ENCODE peak calls at places on chromosomes 16 and 17, in six cellular contexts. P, S, A, Z, W and Q are unnamed samples. For H3K27me3, the result is how much of the 10 kb centered on the place peaks cover.

GRCh38 chr17:58513391-58513912 is 986 bp downstream of the MTMR4 start:
- DNase-seq in P (peak), S (no peak), A (no peak), Z (no peak), W (no peak), Q (no peak)

GRCh38 chr17:47649972-47650524 is 329 bp downstream of the KPNB1 start:
- DNase-seq in P (no peak), S (no peak), A (no peak), Z (no peak), W (no peak), Q (no peak)

GRCh38 chr16:28189237-28189636 is 22.5 kb downstream of the XPO6 start:
- DNase-seq in P (no peak), S (peak), A (no peak), Z (no peak), W (no peak), Q (no peak)

GRCh38 chr17:47713980-47714689 is 18.9 kb upstream of the TBX21 start:
- DNase-seq in P (no peak), S (no peak), A (no peak), Z (no peak), W (no peak), Q (no peak)

GRCh38 chr16:56195151-56195550 is 3.9 kb downstream of the GNAO1 start:
- DNase-seq in P (no peak), S (no peak), A (no peak), Z (no peak), W (no peak), Q (no peak)

GRCh38 chr17:45222273-45222993 is 748 bp downstream of the FMNL1 start:
- DNase-seq in P (no peak), S (peak), A (peak), Z (no peak), W (no peak), Q (no peak)

GRCh38 chr16:77785365-77785764 is 3.0 kb upstream of the VAT1L start:
- DNase-seq in P (no peak), S (no peak), A (no peak), Z (no peak), W (no peak), Q (no peak)

GRCh38 chr16:1712791-1713261 is 6.8 kb downstream of the MAPK8IP3 start:
- DNase-seq in P (peak), S (no peak), A (no peak), Z (no peak), W (no peak), Q (no peak)

GRCh38 chr16:27414803-27415431 is 12.9 kb downstream of the IL21R start:
- DNase-seq in P (no peak), S (no peak), A (no peak), Z (no peak), W (no peak), Q (no peak)

GRCh38 chr17:77145635-77146632 is 5.2 kb downstream of the SEC14L1 start:
- DNase-seq in P (peak), S (peak), A (no peak), Z (peak), W (no peak), Q (peak)

GRCh38 chr17:9424071-9424640 is 151.5 kb downstream of the STX8 start:
- DNase-seq in P (no peak), S (no peak), A (no peak), Z (no peak), W (no peak), Q (no peak)

GRCh38 chr16:1089822-1090619 is 6.0 kb downstream of the C1QTNF8 start:
- DNase-seq in P (peak), S (peak), A (no peak), Z (peak), W (no peak), Q (peak)

GRCh38 chr17:8623591-8623990 is 6.9 kb downstream of the MYH10 start:
- DNase-seq in P (no peak), S (no peak), A (no peak), Z (no peak), W (no peak), Q (no peak)

GRCh38 chr17:8468109-8468508 is 32.4 kb downstream of the NDEL1 start:
- DNase-seq in P (no peak), S (no peak), A (no peak), Z (no peak), W (no peak), Q (no peak)

GRCh38 chr17:80779961-80780380 is 211.7 kb upstream of the CHMP6 start:
- DNase-seq in P (peak), S (no peak), A (peak), Z (peak), W (no peak), Q (peak)

GRCh38 chr16:23082161-23082788 is 67.0 kb downstream of the USP31 start:
- DNase-seq in P (no peak), S (no peak), A (no peak), Z (no peak), W (no peak), Q (no peak)

GRCh38 chr16:77171750-77172635 is 19.0 kb upstream of the MON1B start:
- DNase-seq in P (peak), S (peak), A (no peak), Z (no peak), W (no peak), Q (peak)

GRCh38 chr17:15777297-15777696 is 45.2 kb downstream of the TBC1D26 start:
- DNase-seq in P (no peak), S (no peak), A (no peak), Z (no peak), W (no peak), Q (no peak)

GRCh38 chr16:58815188-58815888 is 81.2 kb upstream of the GOT2 start:
- DNase-seq in P (no peak), S (no peak), A (no peak), Z (no peak), W (no peak), Q (no peak)

GRCh38 chr16:57483725-57484514 is 2.4 kb downstream of the DOK4 start:
- DNase-seq in P (no peak), S (no peak), A (no peak), Z (no peak), W (no peak), Q (no peak)

GRCh38 chr16:75860654-75861053 is 134.4 kb upstream of the CPHXL start:
- DNase-seq in P (no peak), S (no peak), A (no peak), Z (no peak), W (peak), Q (no peak)

GRCh38 chr17:6470751-6471521 is 26.7 kb downstream of the PIMREG start:
- DNase-seq in P (no peak), S (no peak), A (no peak), Z (no peak), W (peak), Q (no peak)

GRCh38 chr17:73189417-73190099 is 3.3 kb upstream of the COG1 start:
- DNase-seq in P (peak), S (no peak), A (no peak), Z (no peak), W (no peak), Q (no peak)

GRCh38 chr17:45792995-45793755 is 9.1 kb downstream of the CRHR1 start:
- DNase-seq in P (peak), S (no peak), A (no peak), Z (no peak), W (no peak), Q (no peak)

GRCh38 chr17:44846206-44846605 is 1.5 kb upstream of the HIGD1B start:
- DNase-seq in P (no peak), S (no peak), A (no peak), Z (no peak), W (no peak), Q (no peak)

GRCh38 chr17:557371-557770 is 157.3 kb downstream of the VPS53 start:
- DNase-seq in P (no peak), S (no peak), A (no peak), Z (no peak), W (no peak), Q (no peak)

GRCh38 chr17:71709271-71709670 is 411.5 kb upstream of the SOX9 start:
- DNase-seq in P (no peak), S (no peak), A (no peak), Z (no peak), W (no peak), Q (no peak)

GRCh38 chr16:66682271-66682670 is 14.3 kb downstream of the CMTM4 start:
- DNase-seq in P (no peak), S (no peak), A (no peak), Z (no peak), W (no peak), Q (no peak)

GRCh38 chr17:32142857-32143524 is 689 bp downstream of the RHOT1 start:
- DNase-seq in P (peak), S (peak), A (no peak), Z (peak), W (peak), Q (peak)

GRCh38 chr17:38584350-38584925 is 21.3 kb downstream of the SRCIN1 start:
- DNase-seq in P (peak), S (peak), A (peak), Z (peak), W (no peak), Q (peak)

GRCh38 chr16:53090591-53091507 is 36.1 kb downstream of the CHD9 start:
- DNase-seq in P (peak), S (peak), A (no peak), Z (peak), W (peak), Q (peak)

GRCh38 chr17:50638851-50639767 is 4.4 kb downstream of the ABCC3 start:
- DNase-seq in P (peak), S (peak), A (no peak), Z (peak), W (peak), Q (peak)

GRCh38 chr17:9647014-9647413 is 1.7 kb downstream of the USP43 start:
- DNase-seq in P (no peak), S (no peak), A (no peak), Z (no peak), W (no peak), Q (no peak)

GRCh38 chr17:68910256-68910705 is 44.9 kb downstream of the ABCA8 start:
- DNase-seq in P (peak), S (no peak), A (no peak), Z (peak), W (peak), Q (no peak)

GRCh38 chr16:85750021-85750826 is 672 bp downstream of the C16orf74 start:
- DNase-seq in P (peak), S (peak), A (no peak), Z (no peak), W (peak), Q (peak)

GRCh38 chr16:85751665-85752501 is 987 bp upstream of the C16orf74 start:
- DNase-seq in P (no peak), S (no peak), A (no peak), Z (no peak), W (no peak), Q (no peak)

GRCh38 chr16:85749686-85750020 is 1.2 kb downstream of the C16orf74 start:
- DNase-seq in P (no peak), S (no peak), A (no peak), Z (no peak), W (no peak), Q (no peak)

GRCh38 chr16:85750827-85751641 is at the start of gene C16orf74:
- DNase-seq in P (peak), S (peak), A (no peak), Z (no peak), W (peak), Q (peak)

GRCh38 chr16:85746431-85747227 is 4.3 kb downstream of the C16orf74 start:
- DNase-seq in P (no peak), S (no peak), A (no peak), Z (no peak), W (no peak), Q (no peak)
- H3K4me3 ChIP-seq in P (no peak), S (no peak), A (no peak), Z (no peak), W (no peak), Q (no peak)

GRCh38 chr16:84914273-84914672 is 94.5 kb downstream of the CRISPLD2 start:
- DNase-seq in P (no peak), S (no peak), A (no peak), Z (peak), W (no peak), Q (no peak)

GRCh38 chr16:84909686-84910085 is 89.9 kb downstream of the CRISPLD2 start:
- DNase-seq in P (no peak), S (no peak), A (no peak), Z (no peak), W (no peak), Q (no peak)

GRCh38 chr16:84907575-84907974 is 87.8 kb downstream of the CRISPLD2 start:
- DNase-seq in P (peak), S (no peak), A (no peak), Z (peak), W (no peak), Q (no peak)

GRCh38 chr16:84913315-84913714 is 93.5 kb downstream of the CRISPLD2 start:
- DNase-seq in P (peak), S (no peak), A (no peak), Z (peak), W (no peak), Q (peak)

DNA sequence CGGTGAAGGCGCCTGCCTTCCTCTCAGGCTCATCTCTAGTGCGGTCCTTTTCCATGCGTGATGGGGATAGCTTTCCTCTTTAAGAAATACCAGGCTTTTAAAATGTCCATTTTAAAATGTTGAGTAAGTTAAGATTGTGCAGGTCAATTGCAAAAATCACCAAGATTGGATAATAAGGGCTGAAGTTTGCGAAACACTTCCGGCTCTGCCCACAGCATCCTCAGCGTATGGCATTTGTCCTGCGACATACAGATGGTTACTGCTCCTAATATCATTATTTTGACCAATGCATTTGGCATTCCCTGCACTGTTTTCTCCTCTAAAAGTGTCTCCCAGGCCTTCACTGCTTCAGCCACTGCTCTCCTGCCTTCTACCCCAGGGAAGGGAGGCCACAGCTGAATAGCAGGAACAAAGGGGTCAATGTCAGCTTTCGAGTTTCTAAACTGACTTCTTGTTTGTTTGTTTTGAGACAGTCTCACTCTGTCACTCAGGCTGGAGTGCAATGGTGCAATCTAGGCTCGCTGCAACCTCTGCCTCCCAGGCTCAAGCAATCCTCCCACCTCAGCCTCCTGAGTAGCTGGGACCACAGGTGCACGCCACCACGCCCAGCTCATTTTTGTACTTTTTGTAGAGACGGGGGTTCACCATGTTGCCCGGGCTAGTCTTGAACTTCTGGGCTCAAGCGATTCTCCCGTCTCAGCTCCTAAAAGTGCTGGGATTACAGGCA is 91.9 kb downstream of the CRISPLD2 start:
- DNase-seq in P (peak), S (no peak), A (no peak), Z (no peak), W (no peak), Q (no peak)
- H3K27me3 ChIP-seq in P (under half), S (under half), A (under half), Z (under half), W (under half), Q (under half)

GRCh38 chr16:89117239-89117974 is 23.8 kb downstream of the ACSF3 start:
- DNase-seq in P (no peak), S (no peak), A (no peak), Z (no peak), W (no peak), Q (peak)

GRCh38 chr16:89114159-89114981 is 20.7 kb downstream of the ACSF3 start:
- DNase-seq in P (no peak), S (no peak), A (no peak), Z (no peak), W (no peak), Q (no peak)

GRCh38 chr16:89113661-89114060 is 20.0 kb downstream of the ACSF3 start:
- DNase-seq in P (no peak), S (no peak), A (no peak), Z (no peak), W (no peak), Q (no peak)

GRCh38 chr16:89116341-89117238 is 22.9 kb downstream of the ACSF3 start:
- DNase-seq in P (no peak), S (no peak), A (no peak), Z (no peak), W (no peak), Q (no peak)

GRCh38 chr16:89115216-89115949 is 21.7 kb downstream of the ACSF3 start:
- DNase-seq in P (peak), S (peak), A (peak), Z (peak), W (no peak), Q (peak)
- H3K4me3 ChIP-seq in P (no peak), S (no peak), A (peak), Z (no peak), W (no peak), Q (no peak)

GRCh38 chr17:79771276-79771675 is 6.7 kb upstream of the CBX2 start:
- DNase-seq in P (no peak), S (no peak), A (no peak), Z (no peak), W (no peak), Q (no peak)
- H3K27me3 ChIP-seq in P (under half), S (under half), A (under half), Z (under half), W (under half), Q (under half)

DNA sequence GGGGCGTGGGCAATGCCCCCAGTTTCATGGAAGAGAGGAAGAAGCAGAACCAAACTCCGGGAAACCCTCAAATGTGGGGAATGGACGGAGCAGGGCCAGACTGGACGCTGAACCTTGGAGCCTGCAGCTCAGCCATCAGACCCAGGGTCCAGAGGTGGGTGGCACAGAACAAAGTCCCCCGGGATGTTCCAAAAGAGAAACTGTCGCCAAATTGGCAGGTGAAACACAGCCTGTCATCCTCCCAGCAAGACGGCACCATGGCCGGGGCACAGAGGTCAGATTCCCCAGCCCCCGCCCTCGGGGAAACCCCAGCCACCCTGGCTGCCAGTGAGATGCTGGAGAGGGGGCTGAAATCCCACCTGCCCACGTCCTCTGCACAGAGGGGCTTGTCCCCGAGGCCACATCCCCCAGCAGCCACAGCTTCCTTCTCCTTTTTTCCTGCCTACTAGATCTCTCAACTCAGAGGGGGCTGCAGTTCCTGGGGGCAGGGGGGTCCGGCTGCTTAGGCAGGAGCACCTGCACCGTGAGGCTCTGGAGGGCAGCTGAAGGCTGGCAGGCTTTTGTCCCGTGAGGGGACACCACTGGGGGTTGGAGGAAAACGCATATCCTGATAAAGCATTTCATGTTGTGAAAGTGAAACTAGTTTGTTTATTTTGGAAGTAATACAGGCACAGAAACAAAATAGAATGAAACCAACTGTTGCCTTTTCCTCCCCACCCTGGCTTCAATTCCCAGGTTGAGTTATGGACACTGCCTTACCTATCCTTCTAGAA is 1.2 kb upstream of the SECTM1 start:
- DNase-seq in P (no peak), S (no peak), A (no peak), Z (no peak), W (no peak), Q (peak)
- H3K4me3 ChIP-seq in P (peak), S (peak), A (peak), Z (peak), W (peak), Q (no peak)

DNA sequence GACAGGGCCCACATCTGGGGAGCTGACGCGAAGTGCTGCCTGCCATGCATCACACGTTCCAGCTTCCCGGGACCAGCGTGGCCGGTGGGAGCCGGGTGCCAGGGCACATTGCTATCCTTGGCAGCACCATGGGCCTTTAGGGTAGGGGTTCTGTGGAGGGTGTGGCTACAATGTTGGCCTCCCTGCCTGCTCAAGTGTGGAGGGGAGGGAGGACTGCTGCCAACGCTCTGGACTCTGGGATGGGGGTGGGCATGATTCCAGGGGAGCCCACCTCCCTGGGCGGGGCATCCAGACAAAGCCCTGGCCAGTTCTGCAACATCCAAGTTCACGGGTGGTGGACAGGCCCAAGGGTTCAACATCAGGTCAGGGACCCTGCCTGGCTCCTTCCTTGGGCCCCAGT is 13.9 kb downstream of the GRB7 start:
- DNase-seq in P (no peak), S (no peak), A (peak), Z (no peak), W (no peak), Q (no peak)
- H3K27me3 ChIP-seq in P (under half), S (under half), A (under half), Z (under half), W (under half), Q (under half)